ENCODE peak calls at places on chromosomes 3 and 15, in five cellular contexts. W, Z, L, Y and I are unnamed samples.

GRCh38 chr3:24460974-24461373 is 33.7 kb downstream of the THRB start:
- DNase-seq in W (no peak), Z (no peak), L (no peak), Y (no peak), I (no peak)

GRCh38 chr3:149784064-149784704 is 8.2 kb downstream of the ANKUB1 start:
- DNase-seq in W (no peak), Z (no peak), L (no peak), Y (no peak), I (no peak)

GRCh38 chr15:50865515-50866370 is 42.7 kb upstream of the AP4E1 start:
- DNase-seq in W (no peak), Z (no peak), L (no peak), Y (no peak), I (no peak)

GRCh38 chr3:196138927-196139680 is 57.2 kb upstream of the TFRC start:
- DNase-seq in W (no peak), Z (no peak), L (no peak), Y (no peak), I (no peak)

GRCh38 chr3:63791974-63792373 is 27.1 kb upstream of the C3orf49 start:
- DNase-seq in W (no peak), Z (no peak), L (no peak), Y (no peak), I (no peak)

GRCh38 chr3:138307896-138308295 is 21.8 kb downstream of the NME9 start:
- DNase-seq in W (no peak), Z (no peak), L (no peak), Y (no peak), I (no peak)

GRCh38 chr3:155704041-155704440 is 40.8 kb downstream of the PLCH1 start:
- DNase-seq in W (no peak), Z (no peak), L (no peak), Y (no peak), I (no peak)

GRCh38 chr15:44147636-44148035 is 47.4 kb downstream of the FRMD5 start:
- DNase-seq in W (no peak), Z (no peak), L (no peak), Y (no peak), I (no peak)

GRCh38 chr3:106229495-106230278 is 360.9 kb upstream of the CBLB start:
- DNase-seq in W (no peak), Z (no peak), L (no peak), Y (no peak), I (no peak)

GRCh38 chr3:5972586-5972985 is 785.1 kb downstream of the EDEM1 start:
- DNase-seq in W (no peak), Z (no peak), L (no peak), Y (no peak), I (no peak)

GRCh38 chr3:53577486-53577885 is 83.1 kb downstream of the CACNA1D start:
- DNase-seq in W (no peak), Z (no peak), L (no peak), Y (no peak), I (no peak)

GRCh38 chr15:60324706-60325438 is 72.9 kb downstream of the ANXA2 start:
- DNase-seq in W (peak; percentile 51), Z (no peak), L (no peak), Y (peak; percentile 35), I (no peak)

GRCh38 chr15:96369351-96369750 is 38.9 kb downstream of the NR2F2 start:
- DNase-seq in W (no peak), Z (no peak), L (no peak), Y (no peak), I (no peak)

GRCh38 chr15:100170280-100170654 is 171.5 kb downstream of the ADAMTS17 start:
- DNase-seq in W (no peak), Z (no peak), L (no peak), Y (no peak), I (peak; percentile 17)

GRCh38 chr3:1969269-1969668 is 129.4 kb upstream of the CNTN4 start:
- DNase-seq in W (no peak), Z (no peak), L (no peak), Y (no peak), I (no peak)